ENCODE peak calls at places on chromosome 3, in seven cellular contexts. E, N, U, I, W, T and Y are unnamed samples.

GRCh38 chr3:31159331-31160039 is 265.0 kb upstream of the GADL1 start:
- DNase-seq in E (no peak), N (peak), U (no peak), I (no peak), W (no peak), T (no peak), Y (no peak)

GRCh38 chr3:4802903-4803302 is 176.3 kb upstream of the BHLHE40 start:
- DNase-seq in E (no peak), N (no peak), U (no peak), I (no peak), W (no peak), T (no peak), Y (no peak)

GRCh38 chr3:163671201-163671600 is 1407.1 kb downstream of the SI start:
- DNase-seq in E (no peak), N (no peak), U (no peak), I (no peak), W (no peak), T (no peak), Y (no peak)

GRCh38 chr3:189404797-189405484 is 226.2 kb upstream of the TP63 start:
- DNase-seq in E (no peak), N (no peak), U (no peak), I (no peak), W (no peak), T (no peak), Y (no peak)

GRCh38 chr3:179189764-179190163 is 41.6 kb downstream of the PIK3CA start:
- DNase-seq in E (no peak), N (peak), U (no peak), I (no peak), W (no peak), T (no peak), Y (no peak)

GRCh38 chr3:101807884-101808283 is 28.9 kb downstream of the NXPE3 start:
- DNase-seq in E (no peak), N (no peak), U (no peak), I (no peak), W (no peak), T (no peak), Y (no peak)

GRCh38 chr3:21421096-21421495 is 329.9 kb downstream of the ZNF385D start:
- DNase-seq in E (no peak), N (no peak), U (no peak), I (no peak), W (no peak), T (no peak), Y (no peak)

GRCh38 chr3:170660139-170660538 is 74.3 kb upstream of the SLC7A14 start:
- DNase-seq in E (no peak), N (no peak), U (no peak), I (no peak), W (no peak), T (no peak), Y (no peak)

GRCh38 chr3:157782236-157782635 is 279.0 kb upstream of the VEPH1 start:
- DNase-seq in E (no peak), N (no peak), U (no peak), I (no peak), W (no peak), T (no peak), Y (no peak)

GRCh38 chr3:137511655-137512054 is 252.5 kb upstream of the SOX14 start:
- DNase-seq in E (no peak), N (no peak), U (no peak), I (no peak), W (no peak), T (no peak), Y (no peak)